ENCODE peak calls at places on chromosomes 16 and 17, in seven cellular contexts. F is cardiac muscle cell, K is AG09309, V is PC-9, P is RWPE1, S is prostate gland, N is right lobe of liver. Z is an unnamed sample.

GRCh38 chr16:28925386-28926228 is 569 bp upstream of the RABEP2 start:
- DNase-seq in P (peak), V (peak), S (peak), K (peak), F (peak), N (no peak), Z (no peak)

GRCh38 chr17:70875729-70876344 is 706.5 kb downstream of the KCNJ2 start:
- DNase-seq in P (no peak), V (no peak), S (no peak), N (no peak), F (peak), K (no peak), Z (no peak)

GRCh38 chr16:82033006-82033405 is 2.0 kb upstream of the HSD17B2 start:
- DNase-seq in P (no peak), S (peak), V (no peak), F (no peak), K (no peak), N (no peak), Z (no peak)

GRCh38 chr17:74244543-74244942 is 29.5 kb upstream of the DNAI2 start:
- DNase-seq in S (no peak), N (no peak), P (no peak), F (no peak), K (no peak), V (no peak), Z (no peak)

GRCh38 chr17:46031440-46031839 is 32.4 kb downstream of the STH start:
- DNase-seq in K (no peak), F (no peak), N (no peak), V (no peak), P (no peak), S (no peak), Z (no peak)

GRCh38 chr16:66275795-66276428 is 90.6 kb upstream of the CDH5 start:
- DNase-seq in K (no peak), S (no peak), F (peak), V (peak), P (peak), N (no peak), Z (no peak)

GRCh38 chr16:10282367-10282766 is 100.1 kb upstream of the GRIN2A start:
- DNase-seq in K (no peak), S (no peak), P (no peak), V (no peak), N (no peak), F (no peak), Z (no peak)

GRCh38 chr16:58509256-58510096 is 5.8 kb upstream of the SETD6 start:
- DNase-seq in V (no peak), S (peak), P (no peak), F (no peak), K (no peak), N (peak), Z (peak)

GRCh38 chr16:69927056-69927757 is 23.9 kb upstream of the CLEC18A start:
- DNase-seq in P (no peak), V (no peak), K (peak), F (peak), S (no peak), N (no peak), Z (peak)

GRCh38 chr17:55263565-55264272 is 1.0 kb upstream of the HLF start:
- DNase-seq in P (no peak), V (no peak), K (no peak), F (no peak), S (no peak), N (no peak), Z (no peak)

GRCh38 chr16:27805828-27806351 is 255.9 kb downstream of the KATNIP start:
- DNase-seq in K (no peak), S (no peak), F (no peak), P (no peak), V (no peak), N (no peak), Z (no peak)

GRCh38 chr16:13168091-13168572 is 266.7 kb downstream of the SHISA9 start:
- DNase-seq in N (no peak), F (no peak), S (no peak), K (no peak), V (no peak), P (peak), Z (no peak)

GRCh38 chr17:73984981-73985380 is 218.5 kb upstream of the RPL38 start:
- DNase-seq in V (no peak), S (no peak), F (no peak), K (no peak), N (no peak), P (no peak), Z (no peak)

GRCh38 chr16:66516808-66517585 is 32.9 kb downstream of the TK2 start:
- DNase-seq in F (peak), P (peak), V (peak), K (peak), S (peak), N (peak), Z (no peak)

GRCh38 chr17:3667366-3668278 is 756 bp downstream of the TAX1BP3 start:
- DNase-seq in V (peak), F (peak), N (peak), S (peak), P (peak), K (peak), Z (no peak)

GRCh38 chr17:72865954-72866353 is 226.5 kb downstream of the SLC39A11 start:
- DNase-seq in V (no peak), F (no peak), K (no peak), S (no peak), P (no peak), N (no peak), Z (no peak)

GRCh38 chr17:74016504-74016903 is 187.0 kb upstream of the RPL38 start:
- DNase-seq in F (no peak), N (no peak), S (no peak), V (no peak), K (no peak), P (no peak), Z (no peak)

GRCh38 chr16:21663889-21664647 is at the start of gene OTOA:
- DNase-seq in F (peak), S (no peak), K (no peak), P (no peak), V (no peak), N (no peak), Z (no peak)

GRCh38 chr17:43671075-43671692 is 9.5 kb upstream of the MEOX1 start:
- DNase-seq in P (no peak), K (peak), N (no peak), V (no peak), F (no peak), S (peak), Z (no peak)

GRCh38 chr17:42618442-42619150 is 9.1 kb downstream of the TUBG1 start:
- DNase-seq in K (no peak), P (peak), S (peak), F (no peak), V (peak), N (peak), Z (no peak)

GRCh38 chr16:59591480-59591879 is 857.4 kb upstream of the GOT2 start:
- DNase-seq in N (no peak), K (no peak), F (peak), S (no peak), V (no peak), P (no peak), Z (no peak)

GRCh38 chr16:89452925-89453324 is 37.4 kb downstream of the ANKRD11 start:
- DNase-seq in S (no peak), K (no peak), F (no peak), P (no peak), V (no peak), N (no peak), Z (no peak)

GRCh38 chr17:71237903-71238538 is 882.8 kb upstream of the SOX9 start:
- DNase-seq in K (peak), V (no peak), F (peak), P (peak), S (no peak), N (no peak), Z (no peak)

GRCh38 chr16:69619514-69619913 is 53.7 kb downstream of the NFAT5 start:
- DNase-seq in K (no peak), F (peak), V (no peak), P (no peak), S (no peak), N (no peak), Z (no peak)

GRCh38 chr16:85172465-85173071 is 60.3 kb upstream of the CIBAR2 start:
- DNase-seq in N (peak), F (no peak), S (no peak), P (no peak), V (peak), K (no peak), Z (no peak)
- TF ChIP-seq CTCF in N (peak), F (peak), S (no peak), P (no peak), V (no peak), K (peak), Z (peak)

DNA sequence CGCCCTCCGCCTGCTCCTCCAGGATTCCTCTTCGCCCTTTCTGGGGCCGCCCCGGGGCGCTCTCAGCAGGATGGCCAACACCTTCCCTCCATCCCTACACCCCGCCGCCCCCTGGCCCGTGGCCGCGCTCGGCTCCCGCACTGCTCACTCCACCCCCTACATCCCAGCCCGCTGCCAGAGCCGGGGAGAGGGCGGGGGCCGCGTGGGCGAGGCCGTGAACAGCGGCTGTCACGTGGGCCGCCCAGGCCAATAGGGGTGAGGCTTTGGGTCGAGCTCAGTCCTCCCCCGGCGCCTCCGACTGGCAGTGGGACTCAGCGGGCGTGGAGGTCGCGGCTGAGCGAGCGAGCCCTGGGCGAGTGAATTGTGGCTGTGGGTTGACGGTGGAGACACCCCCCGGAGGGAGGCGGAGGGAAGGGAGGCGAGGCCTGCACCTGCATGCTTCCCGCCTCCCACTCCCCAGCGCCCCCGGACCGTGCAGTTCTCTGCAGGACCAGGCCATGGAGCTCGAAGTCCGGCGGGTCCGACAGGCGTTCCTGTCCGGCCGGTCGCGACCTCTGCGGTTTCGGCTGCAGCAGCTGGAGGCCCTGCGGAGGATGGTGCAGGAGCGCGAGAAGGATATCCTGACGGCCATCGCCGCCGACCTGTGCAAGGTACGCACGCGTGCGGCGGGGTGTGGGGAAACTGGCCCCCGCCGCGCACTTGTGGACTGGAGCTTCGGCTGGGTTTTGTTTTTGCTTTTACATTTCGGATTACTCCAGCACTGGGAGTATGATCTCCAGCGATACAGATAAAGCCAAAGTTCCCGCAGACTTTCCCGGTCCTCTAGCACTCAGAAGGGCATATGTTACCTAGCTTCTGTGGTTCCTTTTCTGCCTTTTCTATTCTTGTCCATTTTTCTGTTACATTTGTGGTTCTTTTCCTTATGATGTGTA is at the start of gene ALDH3A2:
- DNase-seq in N (peak), V (peak), K (peak), S (peak), P (peak), F (peak), Z (peak)
- TF ChIP-seq CTCF in N (no peak), V (no peak), K (peak), S (no peak), P (no peak), F (peak), Z (peak)

GRCh38 chr16:23595246-23595950 is 718 bp downstream of the NDUFAB1 start:
- DNase-seq in P (no peak), F (peak), V (no peak), N (no peak), K (no peak), S (no peak), Z (no peak)

GRCh38 chr16:23595951-23596720 is at the start of gene NDUFAB1:
- DNase-seq in N (peak), V (peak), K (peak), F (peak), S (peak), P (peak), Z (peak)

GRCh38 chr16:23594186-23594585 is 1.9 kb downstream of the NDUFAB1 start:
- DNase-seq in N (no peak), K (no peak), F (no peak), V (no peak), S (no peak), P (no peak), Z (no peak)

GRCh38 chr16:23597003-23597756 is 1.1 kb upstream of the NDUFAB1 start:
- DNase-seq in P (no peak), N (no peak), F (peak), S (no peak), V (no peak), K (no peak), Z (no peak)
- TF ChIP-seq CTCF in P (no peak), N (no peak), F (no peak), S (no peak), V (no peak), K (no peak), Z (no peak)

GRCh38 chr17:17493986-17494466 is 2.2 kb downstream of the RASD1 start:
- DNase-seq in K (no peak), N (no peak), S (no peak), V (no peak), P (no peak), F (no peak), Z (no peak)

GRCh38 chr17:17494499-17495447 is 1.4 kb downstream of the RASD1 start:
- DNase-seq in V (no peak), P (no peak), F (peak), S (peak), N (peak), K (no peak), Z (peak)

GRCh38 chr17:17492085-17492484 is 4.1 kb downstream of the RASD1 start:
- DNase-seq in P (no peak), N (no peak), V (no peak), S (no peak), K (no peak), F (no peak), Z (no peak)

GRCh38 chr17:17492562-17492961 is 3.6 kb downstream of the RASD1 start:
- DNase-seq in S (no peak), N (no peak), K (no peak), F (no peak), P (no peak), V (no peak), Z (no peak)

GRCh38 chr17:17493249-17493985 is 2.8 kb downstream of the RASD1 start:
- DNase-seq in V (no peak), K (no peak), P (no peak), N (no peak), S (peak), F (no peak), Z (no peak)
- TF ChIP-seq CTCF in V (no peak), K (no peak), P (no peak), N (no peak), S (no peak), F (no peak), Z (no peak)

GRCh38 chr17:76736349-76737081 is 616 bp downstream of the SRSF2 start:
- DNase-seq in V (peak), P (peak), F (peak), S (peak), K (no peak), N (peak), Z (no peak)
- TF ChIP-seq CTCF in V (no peak), P (no peak), F (peak), S (no peak), K (no peak), N (no peak), Z (peak)

GRCh38 chr17:48163809-48164208 is 56.2 kb downstream of the SNX11 start:
- DNase-seq in F (no peak), K (no peak), S (no peak), V (no peak), P (no peak), N (no peak), Z (no peak)
- TF ChIP-seq CTCF in F (peak), K (peak), S (no peak), V (no peak), P (no peak), N (no peak), Z (peak)